ENCODE peak calls at places on chromosome 1, in four cellular contexts. W is NCI-H1694 treated with DMSO at 0.1 percent for 48 hours; I is stimulated activated CD8-positive, alpha-beta memory T cell treated with anti-CD3 and anti-CD28 coated beads, Interleukin-4, amount 100 ng/mL, for 1 hour; Z is right cardiac atrium. X is an unnamed sample.

GRCh38 chr1:214551436-214552173 is at the start of gene PTPN14:
- DNase-seq in I (no peak), Z (peak), W (peak), X (peak)

GRCh38 chr1:164240081-164240480 is 318.9 kb upstream of the PBX1 start:
- DNase-seq in W (no peak), Z (no peak), I (no peak), X (no peak)

GRCh38 chr1:176770066-176770465 is 307.1 kb downstream of the PAPPA2 start:
- DNase-seq in Z (no peak), I (no peak), W (no peak), X (no peak)

GRCh38 chr1:36481771-36482723 is 666 bp downstream of the CSF3R start:
- DNase-seq in W (no peak), Z (peak), I (no peak), X (no peak)

GRCh38 chr1:150234309-150234646 is 1.6 kb downstream of the ANP32E start:
- DNase-seq in I (no peak), W (no peak), Z (no peak), X (no peak)

GRCh38 chr1:59354754-59355337 is 58.0 kb downstream of the FGGY start:
- DNase-seq in W (no peak), I (no peak), Z (no peak), X (no peak)

GRCh38 chr1:177426533-177426932 is 255.8 kb downstream of the BRINP2 start:
- DNase-seq in W (no peak), I (no peak), Z (no peak), X (no peak)

GRCh38 chr1:32716312-32717126 is 13.9 kb upstream of the SYNC start:
- DNase-seq in I (no peak), W (peak), Z (peak), X (no peak)

GRCh38 chr1:198463709-198464108 is 76.8 kb downstream of the ATP6V1G3 start:
- DNase-seq in I (no peak), Z (no peak), W (no peak), X (no peak)

GRCh38 chr1:227938911-227939790 is 8.6 kb downstream of the WNT9A start:
- DNase-seq in W (no peak), I (no peak), Z (peak), X (no peak)

GRCh38 chr1:199780948-199781347 is 246.6 kb upstream of the NR5A2 start:
- DNase-seq in Z (no peak), W (no peak), I (no peak), X (no peak)

GRCh38 chr1:33228935-33229487 is 27.3 kb upstream of the ZNF362 start:
- DNase-seq in Z (no peak), I (no peak), W (peak), X (peak)

GRCh38 chr1:211579434-211580302 is 707 bp upstream of the SLC30A1 start:
- DNase-seq in I (no peak), Z (no peak), W (no peak), X (peak)

GRCh38 chr1:38541223-38541622 is 318.3 kb downstream of the RRAGC start:
- DNase-seq in Z (no peak), I (no peak), W (no peak), X (no peak)

GRCh38 chr1:228145498-228146425 is 4.0 kb upstream of the GJC2 start:
- DNase-seq in I (no peak), W (no peak), Z (no peak), X (no peak)

GRCh38 chr1:201450721-201451291 is 18.2 kb downstream of the PHLDA3 start:
- DNase-seq in Z (peak), W (no peak), I (no peak), X (peak)

GRCh38 chr1:86202552-86203340 is 46.2 kb upstream of the COL24A1 start:
- DNase-seq in Z (no peak), I (no peak), W (no peak), X (no peak)